ENCODE peak calls at places on chromosomes 11 and 22, in nine cellular contexts. E, V, T, G, F, J, X, H and N are unnamed samples.

GRCh38 chr22:46596819-46597218 is 23.4 kb upstream of the GRAMD4 start:
- DNase-seq in E (no peak), V (peak; percentile 89), T (peak; percentile 90), G (no peak), F (no peak), J (peak; percentile 98), X (no peak), H (no peak), N (peak; percentile 91)

GRCh38 chr22:31921106-31921505 is 23.2 kb upstream of the YWHAH start:
- DNase-seq in E (no peak), V (no peak), T (no peak), G (no peak), F (no peak), J (no peak), X (no peak), H (no peak), N (no peak)

GRCh38 chr11:130897262-130898182 is 18.8 kb downstream of the SNX19 start:
- DNase-seq in E (no peak), V (peak; percentile 65), T (peak; percentile 76), G (no peak), F (peak; percentile 96), J (peak; percentile 53), X (peak; percentile 83), H (peak; percentile 93), N (peak; percentile 73)

GRCh38 chr22:38481162-38481870 is 13.4 kb downstream of the KDELR3 start:
- DNase-seq in E (no peak), V (no peak), T (no peak), G (no peak), F (no peak), J (no peak), X (no peak), H (no peak), N (no peak)

GRCh38 chr11:35794850-35795249 is 132.3 kb downstream of the TRIM44 start:
- DNase-seq in E (no peak), V (no peak), T (no peak), G (no peak), F (peak; percentile 73), J (no peak), X (no peak), H (no peak), N (no peak)

GRCh38 chr11:63783925-63784592 is 15.5 kb upstream of the ZFTA start:
- DNase-seq in E (no peak), V (peak; percentile 57), T (no peak), G (no peak), F (no peak), J (peak; percentile 57), X (no peak), H (no peak), N (no peak)

GRCh38 chr11:17810736-17811135 is 76.2 kb downstream of the KCNC1 start:
- DNase-seq in E (no peak), V (no peak), T (no peak), G (no peak), F (peak; percentile 39), J (peak; percentile 52), X (no peak), H (peak; percentile 24), N (no peak)

GRCh38 chr11:20289732-20290131 is 73.8 kb upstream of the HTATIP2 start:
- DNase-seq in E (no peak), V (no peak), T (no peak), G (no peak), F (no peak), J (no peak), X (no peak), H (no peak), N (no peak)

GRCh38 chr11:56885182-56885581 is 103.5 kb upstream of the OR5AK2 start:
- DNase-seq in E (peak; percentile 4), V (peak; percentile 63), T (peak; percentile 64), G (no peak), F (no peak), J (peak; percentile 64), X (no peak), H (no peak), N (peak; percentile 37)

GRCh38 chr11:70628176-70628860 is 230.0 kb downstream of the CTTN start:
- DNase-seq in E (no peak), V (no peak), T (no peak), G (no peak), F (no peak), J (no peak), X (no peak), H (no peak), N (no peak)

GRCh38 chr11:73343076-73343833 is 32.9 kb upstream of the RELT start:
- DNase-seq in E (no peak), V (no peak), T (no peak), G (no peak), F (no peak), J (peak; percentile 47), X (no peak), H (no peak), N (no peak)

GRCh38 chr11:120210651-120211521 is at the start of gene OAF:
- DNase-seq in E (peak; percentile 81), V (peak; percentile 67), T (peak; percentile 78), G (peak; percentile 62), F (peak; percentile 90), J (peak; percentile 66), X (peak; percentile 65), H (peak; percentile 78), N (peak; percentile 80)

GRCh38 chr11:93686812-93687211 is 25.3 kb downstream of the CEP295 start:
- DNase-seq in E (no peak), V (no peak), T (no peak), G (no peak), F (peak; percentile 73), J (no peak), X (no peak), H (no peak), N (no peak)

GRCh38 chr22:46149493-46149997 is 781 bp upstream of the PPARA start:
- DNase-seq in E (peak; percentile 48), V (peak; percentile 73), T (peak; percentile 87), G (no peak), F (peak; percentile 54), J (peak; percentile 83), X (peak; percentile 51), H (peak; percentile 67), N (peak; percentile 74)

GRCh38 chr11:93089474-93090102 is 108.2 kb downstream of the SLC36A4 start:
- DNase-seq in E (no peak), V (no peak), T (no peak), G (no peak), F (peak; percentile 82), J (no peak), X (peak; percentile 35), H (peak; percentile 24), N (no peak)

GRCh38 chr22:27378994-27379393 is 422.6 kb downstream of the MN1 start:
- DNase-seq in E (no peak), V (no peak), T (no peak), G (no peak), F (no peak), J (no peak), X (no peak), H (no peak), N (no peak)

GRCh38 chr11:93939084-93939780 is 81.9 kb upstream of the HEPHL1 start:
- DNase-seq in E (no peak), V (no peak), T (no peak), G (no peak), F (peak; percentile 52), J (no peak), X (no peak), H (no peak), N (no peak)

GRCh38 chr11:113505541-113506375 is 30.6 kb upstream of the DRD2 start:
- DNase-seq in E (no peak), V (no peak), T (no peak), G (peak; percentile 49), F (peak; percentile 96), J (no peak), X (no peak), H (no peak), N (no peak)

GRCh38 chr22:44091021-44091721 is 67.1 kb downstream of the PARVB start:
- DNase-seq in E (no peak), V (no peak), T (no peak), G (peak; percentile 59), F (peak; percentile 43), J (no peak), X (no peak), H (no peak), N (peak; percentile 1)

GRCh38 chr11:6601041-6601461 is 2.4 kb downstream of the RRP8 start:
- DNase-seq in E (no peak), V (no peak), T (peak; percentile 48), G (no peak), F (no peak), J (no peak), X (no peak), H (no peak), N (no peak)

GRCh38 chr22:35258144-35258988 is 1.1 kb downstream of the HMGXB4 start:
- DNase-seq in E (peak; percentile 49), V (no peak), T (no peak), G (no peak), F (peak; percentile 48), J (no peak), X (no peak), H (no peak), N (no peak)

GRCh38 chr11:75195164-75195962 is 44.5 kb downstream of the SLCO2B1 start:
- DNase-seq in E (no peak), V (peak; percentile 84), T (peak; percentile 85), G (no peak), F (no peak), J (peak; percentile 80), X (peak; percentile 69), H (peak; percentile 80), N (no peak)

GRCh38 chr11:44326615-44327475 is 16.9 kb upstream of the ALX4 start:
- DNase-seq in E (no peak), V (no peak), T (peak; percentile 45), G (no peak), F (peak; percentile 25), J (no peak), X (no peak), H (no peak), N (no peak)
- H3K27me3 ChIP-seq in E (peaks cover 94% of the 10 kb centered on the region), V (peaks cover 87% of the 10 kb centered on the region), T (peaks cover 72% of the 10 kb centered on the region), G (peaks cover 85% of the 10 kb centered on the region), F (peaks cover 81% of the 10 kb centered on the region), J (peaks cover 8% of the 10 kb centered on the region), X (no peaks in the 10 kb centered on the region), H (peaks cover 75% of the 10 kb centered on the region), N (peaks cover 5% of the 10 kb centered on the region)

GRCh38 chr11:11996321-11997174 is 11.9 kb downstream of the DKK3 start:
- DNase-seq in E (no peak), V (no peak), T (no peak), G (no peak), F (no peak), J (no peak), X (no peak), H (no peak), N (no peak)
- H3K27me3 ChIP-seq in E (no peaks in the 10 kb centered on the region), V (no peaks in the 10 kb centered on the region), T (no peaks in the 10 kb centered on the region), G (no peaks in the 10 kb centered on the region), F (no peaks in the 10 kb centered on the region), J (no peaks in the 10 kb centered on the region), X (no peaks in the 10 kb centered on the region), H (no peaks in the 10 kb centered on the region), N (no peaks in the 10 kb centered on the region)

GRCh38 chr22:25420925-25421904 is 143.3 kb upstream of the GRK3 start:
- DNase-seq in E (no peak), V (no peak), T (no peak), G (no peak), F (peak; percentile 40), J (peak; percentile 39), X (no peak), H (no peak), N (no peak)
- H3K27me3 ChIP-seq in E (peaks cover 74% of the 10 kb centered on the region), V (peaks cover 57% of the 10 kb centered on the region), T (peaks cover 56% of the 10 kb centered on the region), G (peaks cover 48% of the 10 kb centered on the region), F (peaks cover 71% of the 10 kb centered on the region), J (no peaks in the 10 kb centered on the region), X (peaks cover 8% of the 10 kb centered on the region), H (peaks cover 41% of the 10 kb centered on the region), N (peaks cover 17% of the 10 kb centered on the region)

DNA sequence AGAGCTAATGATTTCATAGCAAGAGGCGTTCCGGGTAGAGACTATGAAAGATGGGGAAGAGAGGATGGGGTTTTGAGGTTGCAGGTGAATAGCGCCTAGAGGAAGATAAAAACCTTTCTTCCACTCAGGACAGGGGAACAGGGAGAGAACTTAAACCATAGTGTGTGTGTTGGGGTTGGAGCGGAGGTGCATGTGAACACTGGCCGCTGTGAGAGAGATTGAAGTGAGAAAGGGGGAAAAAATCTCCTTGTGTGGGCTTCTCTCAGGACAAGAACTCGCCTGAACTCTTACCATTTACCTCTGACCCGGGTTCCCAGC is 3.4 kb downstream of the BSX start:
- DNase-seq in E (no peak), V (no peak), T (no peak), G (no peak), F (no peak), J (no peak), X (no peak), H (no peak), N (no peak)
- H3K27me3 ChIP-seq in E (peaks cover 98% of the 10 kb centered on the region), V (peaks cover 100% of the 10 kb centered on the region), T (peaks cover 99% of the 10 kb centered on the region), G (peaks cover 100% of the 10 kb centered on the region), F (peaks cover 97% of the 10 kb centered on the region), J (peaks cover 44% of the 10 kb centered on the region), X (peaks cover 7% of the 10 kb centered on the region), H (peaks cover 93% of the 10 kb centered on the region), N (peaks cover 21% of the 10 kb centered on the region)